ENCODE peak calls at places on chromosome 14, in six cellular contexts. O is mucosa of descending colon, A is osteoblast, R is BE2C, W is HCT116, D is heart left ventricle. L is an unnamed sample.
A peak's percentile ranks its signal among the peaks of the same experiment; 100 is the strongest.

GRCh38 chr14:45201908-45202307 is 51.1 kb downstream of the MIS18BP1 start:
- DNase-seq in O (no peak), A (no peak), R (peak; percentile 44), W (no peak), D (no peak), L (peak; percentile 18)

GRCh38 chr14:50830044-50830931 is 674 bp downstream of the NIN start:
- DNase-seq in O (peak; percentile 69), A (peak; percentile 87), R (peak; percentile 57), W (no peak), D (peak; percentile 80), L (no peak)

GRCh38 chr14:73977896-73978295 is 27.8 kb downstream of the COQ6 start:
- DNase-seq in O (no peak), A (no peak), R (no peak), W (no peak), D (no peak), L (no peak)

GRCh38 chr14:22793976-22794375 is 21.3 kb downstream of the SLC7A7 start:
- DNase-seq in O (no peak), A (no peak), R (no peak), W (no peak), D (no peak), L (no peak)

GRCh38 chr14:89240414-89240813 is 176.6 kb downstream of the FOXN3 start:
- DNase-seq in O (no peak), A (no peak), R (no peak), W (no peak), D (no peak), L (peak; percentile 83)

GRCh38 chr14:44030963-44031362 is 476.1 kb downstream of the FSCB start:
- DNase-seq in O (no peak), A (no peak), R (no peak), W (no peak), D (no peak), L (no peak)

GRCh38 chr14:65599375-65599774 is 186.8 kb downstream of the FUT8 start:
- DNase-seq in O (no peak), A (peak; percentile 53), R (no peak), W (no peak), D (no peak), L (no peak)

GRCh38 chr14:53881921-53882320 is 74.7 kb downstream of the BMP4 start:
- DNase-seq in O (no peak), A (no peak), R (no peak), W (no peak), D (no peak), L (no peak)

GRCh38 chr14:103140316-103141109 is 17.3 kb downstream of the TNFAIP2 start:
- DNase-seq in O (no peak), A (peak; percentile 80), R (no peak), W (no peak), D (no peak), L (no peak)

GRCh38 chr14:84465890-84466289 is 1064.1 kb upstream of the FLRT2 start:
- DNase-seq in O (no peak), A (no peak), R (no peak), W (no peak), D (no peak), L (no peak)

GRCh38 chr14:61113561-61113960 is 132.5 kb downstream of the SLC38A6 start:
- DNase-seq in O (no peak), A (no peak), R (no peak), W (no peak), D (no peak), L (no peak)

GRCh38 chr14:61213930-61214329 is 67.2 kb downstream of the TMEM30B start:
- DNase-seq in O (no peak), A (no peak), R (no peak), W (no peak), D (no peak), L (peak; percentile 26)

GRCh38 chr14:55077155-55077554 is 25.7 kb downstream of the MAPK1IP1L start:
- DNase-seq in O (no peak), A (no peak), R (no peak), W (peak; percentile 58), D (no peak), L (peak; percentile 43)

GRCh38 chr14:55073856-55074255 is 22.4 kb downstream of the MAPK1IP1L start:
- DNase-seq in O (no peak), A (no peak), R (no peak), W (no peak), D (no peak), L (peak; percentile 56)

GRCh38 chr14:55075628-55076027 is 24.2 kb downstream of the MAPK1IP1L start:
- DNase-seq in O (no peak), A (no peak), R (no peak), W (no peak), D (no peak), L (peak; percentile 23)

GRCh38 chr14:55074662-55075061 is 23.2 kb downstream of the MAPK1IP1L start:
- DNase-seq in O (no peak), A (no peak), R (no peak), W (no peak), D (no peak), L (peak; percentile 31)

DNA sequence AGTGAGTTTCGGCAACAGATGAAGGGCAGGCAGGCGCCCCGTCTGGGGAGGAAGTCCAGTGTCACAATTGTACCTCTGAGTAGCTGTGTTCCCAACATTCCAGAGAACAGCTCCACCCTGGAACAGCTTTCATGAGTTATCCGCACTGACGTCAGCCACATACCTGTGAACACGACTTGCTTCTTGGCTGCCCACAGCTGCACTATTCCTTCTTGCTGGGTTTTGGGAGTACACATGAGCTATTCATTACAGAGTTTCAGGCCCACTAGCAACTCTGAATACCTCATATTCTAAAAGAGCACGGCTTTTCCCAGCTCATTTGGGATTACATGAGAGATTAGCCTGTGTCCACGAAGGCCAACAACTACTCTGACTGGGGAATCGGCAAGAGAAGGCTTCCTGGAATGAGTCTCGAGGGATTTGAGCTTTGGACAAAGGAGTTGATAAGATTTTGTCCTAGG is 26.3 kb downstream of the MAPK1IP1L start:
- DNase-seq in O (peak; percentile 63), A (peak; percentile 63), R (no peak), W (peak; percentile 92), D (no peak), L (peak; percentile 61)
- H3K4me3 ChIP-seq in O (no peak overlapping the region), A (no peak overlapping the region), R (no peak overlapping the region), W (peak overlapping the region; percentile 31), D (no peak overlapping the region), L (no peak overlapping the region)

DNA sequence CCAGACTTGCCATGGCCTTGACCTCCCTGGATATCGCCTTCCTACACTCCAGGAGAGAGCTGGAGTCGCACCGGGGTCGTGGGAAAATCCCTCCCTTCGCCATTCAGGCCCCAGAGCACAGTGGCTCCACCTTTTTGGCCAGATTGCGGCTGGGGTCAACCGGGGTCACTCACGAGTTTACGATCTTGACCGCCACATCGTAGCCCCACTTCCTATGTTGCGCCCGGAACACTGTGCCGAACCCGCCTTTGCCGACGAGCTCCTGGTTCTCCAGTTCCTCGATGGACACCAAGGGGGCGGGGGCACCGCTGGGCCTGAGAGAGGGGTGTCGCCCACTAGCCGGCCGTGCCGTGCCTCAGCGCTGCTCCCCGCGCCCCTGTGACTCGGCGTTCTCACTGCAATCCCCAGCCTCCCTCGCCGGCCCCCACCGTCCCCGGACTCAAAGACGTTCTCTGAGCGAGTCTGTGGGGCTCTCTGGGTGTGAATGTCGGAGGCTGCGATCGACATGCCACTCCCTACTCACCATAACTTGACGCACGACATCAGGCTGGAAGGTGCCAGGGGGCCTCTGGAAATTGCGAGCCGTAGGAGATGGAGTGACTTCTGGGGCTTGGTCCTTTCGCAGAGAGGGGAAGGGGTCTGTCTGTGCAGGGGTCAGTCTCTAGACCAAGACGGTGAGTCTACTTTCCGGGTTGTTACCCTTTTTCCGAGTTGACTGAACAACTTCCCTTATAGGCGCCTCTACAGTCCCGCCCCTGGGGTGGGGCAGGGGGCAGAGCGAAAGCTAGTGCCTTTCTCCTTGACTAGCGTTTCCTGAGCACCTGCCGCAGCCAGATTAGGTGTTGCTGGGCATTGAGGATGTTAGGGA is at the start of gene RIPK3:
- DNase-seq in O (peak; percentile 89), A (peak; percentile 85), R (no peak), W (no peak), D (peak; percentile 83), L (no peak)
- H3K4me3 ChIP-seq in O (peak within 1 kb of the TSS; percentile 36), A (peak within 1 kb of the TSS; percentile 72), R (no peak within 1 kb of the TSS), W (no peak within 1 kb of the TSS), D (peak within 1 kb of the TSS; percentile 20), L (no peak within 1 kb of the TSS)

GRCh38 chr14:32706672-32707071 is 232.0 kb upstream of the NPAS3 start:
- DNase-seq in O (no peak), A (no peak), R (no peak), W (no peak), D (no peak), L (no peak)

GRCh38 chr14:32702088-32702487 is 236.6 kb upstream of the NPAS3 start:
- DNase-seq in O (no peak), A (no peak), R (no peak), W (no peak), D (no peak), L (no peak)

GRCh38 chr14:32701475-32701874 is 237.2 kb upstream of the NPAS3 start:
- DNase-seq in O (no peak), A (no peak), R (no peak), W (no peak), D (no peak), L (no peak)

GRCh38 chr14:32702571-32702970 is 236.1 kb upstream of the NPAS3 start:
- DNase-seq in O (no peak), A (no peak), R (no peak), W (no peak), D (peak; percentile 58), L (peak; percentile 16)

GRCh38 chr14:32703246-32703645 is 235.4 kb upstream of the NPAS3 start:
- DNase-seq in O (no peak), A (no peak), R (no peak), W (no peak), D (no peak), L (peak; percentile 43)
- H3K4me3 ChIP-seq in O (no peak overlapping the region), A (no peak overlapping the region), R (no peak overlapping the region), W (no peak overlapping the region), D (no peak overlapping the region), L (no peak overlapping the region)

DNA sequence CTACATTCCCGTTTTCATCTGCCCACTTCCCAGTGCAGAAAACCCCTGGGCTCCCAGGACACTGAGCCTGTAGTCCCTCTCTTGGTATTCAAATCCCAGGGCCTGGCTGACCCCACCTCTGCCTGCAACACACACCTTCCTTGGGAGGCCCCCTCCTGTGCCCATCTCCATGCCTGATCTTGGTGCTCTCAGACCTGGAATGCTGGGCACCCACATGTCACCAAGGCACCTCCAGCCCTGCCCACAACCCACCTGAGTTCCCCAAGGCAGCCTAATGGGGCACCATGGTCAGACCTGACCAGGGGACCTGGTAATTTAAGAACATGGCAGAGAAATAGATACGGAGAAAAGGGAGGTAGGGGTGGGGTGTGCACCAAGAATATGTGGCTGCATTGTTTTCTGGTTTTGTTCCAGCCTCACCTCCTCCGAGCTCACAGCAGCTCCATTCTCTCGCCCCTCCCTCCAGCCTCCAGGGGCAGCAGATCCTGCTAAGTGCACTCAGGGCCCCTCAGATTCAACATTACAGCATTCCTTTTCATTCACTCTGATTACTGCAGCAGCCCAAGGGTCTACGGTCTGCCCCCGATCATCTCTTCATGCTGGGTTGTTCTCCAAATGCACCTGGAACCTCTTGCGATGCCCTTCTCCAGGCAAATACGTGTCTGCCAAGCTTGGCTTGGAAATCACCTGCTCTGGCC is 9.2 kb upstream of the HSP90AA1 start:
- DNase-seq in O (no peak), A (peak; percentile 86), R (peak; percentile 30), W (no peak), D (no peak), L (no peak)
- H3K4me3 ChIP-seq in O (no peak overlapping the region), A (peak overlapping the region; percentile 22), R (no peak overlapping the region), W (no peak overlapping the region), D (no peak overlapping the region), L (peak overlapping the region; percentile 6)